ENCODE peak calls at places on chromosome 12, in four cellular contexts. One of them, this sample, is unnamed. For H3K27me3, the result is how much of the 10 kb centered on the place peaks cover.

GRCh38 chr12:108454539-108455139 is 60.4 kb upstream of the FICD start:
- DNase-seq in HCT116: no peak
- DNase-seq in body of pancreas: no peak
- DNase-seq in testis: no peak
- DNase-seq in this sample: no peak

GRCh38 chr12:84632556-84632955 is 280.0 kb downstream of the SLC6A15 start:
- DNase-seq in HCT116: no peak
- DNase-seq in testis: no peak
- DNase-seq in body of pancreas: no peak
- DNase-seq in this sample: no peak

GRCh38 chr12:75831413-75831812 is 200.2 kb downstream of the PHLDA1 start:
- DNase-seq in testis: no peak
- DNase-seq in body of pancreas: no peak
- DNase-seq in HCT116: no peak
- DNase-seq in this sample: no peak

GRCh38 chr12:82527165-82527780 is 159.4 kb upstream of the TMTC2 start:
- DNase-seq in HCT116: peak
- DNase-seq in body of pancreas: peak
- DNase-seq in testis: peak
- DNase-seq in this sample: peak

GRCh38 chr12:39157696-39158342 is 252.4 kb upstream of the CPNE8 start:
- DNase-seq in body of pancreas: peak
- DNase-seq in HCT116: no peak
- DNase-seq in testis: peak
- DNase-seq in this sample: peak

GRCh38 chr12:67222302-67222701 is 46.9 kb upstream of the CAND1 start:
- DNase-seq in testis: peak
- DNase-seq in HCT116: peak
- DNase-seq in body of pancreas: peak
- DNase-seq in this sample: peak

GRCh38 chr12:120640840-120641833 is 711 bp downstream of the CABP1 start:
- DNase-seq in testis: peak
- DNase-seq in body of pancreas: peak
- DNase-seq in HCT116: no peak
- DNase-seq in this sample: peak

GRCh38 chr12:8081228-8081920 is 700 bp upstream of the NECAP1 start:
- DNase-seq in body of pancreas: peak
- DNase-seq in testis: peak
- DNase-seq in HCT116: no peak
- DNase-seq in this sample: peak

GRCh38 chr12:26188641-26189040 is 6.7 kb upstream of the SSPN start:
- DNase-seq in body of pancreas: no peak
- DNase-seq in HCT116: no peak
- DNase-seq in testis: no peak
- DNase-seq in this sample: no peak

GRCh38 chr12:70258605-70259403 is 15.6 kb downstream of the CNOT2 start:
- DNase-seq in HCT116: no peak
- DNase-seq in body of pancreas: no peak
- DNase-seq in testis: no peak
- DNase-seq in this sample: no peak

GRCh38 chr12:71191509-71192196 is 33.9 kb upstream of the TSPAN8 start:
- DNase-seq in body of pancreas: no peak
- DNase-seq in testis: no peak
- DNase-seq in HCT116: no peak
- DNase-seq in this sample: no peak

GRCh38 chr12:124543052-124543590 is 24.3 kb downstream of the NCOR2 start:
- DNase-seq in testis: no peak
- DNase-seq in HCT116: no peak
- DNase-seq in body of pancreas: no peak
- DNase-seq in this sample: no peak

GRCh38 chr12:28378749-28379148 is 188.5 kb downstream of the CCDC91 start:
- DNase-seq in body of pancreas: no peak
- DNase-seq in HCT116: no peak
- DNase-seq in testis: no peak
- DNase-seq in this sample: no peak

GRCh38 chr12:54853933-54854538 is at the start of gene MUCL1:
- DNase-seq in body of pancreas: peak
- DNase-seq in testis: peak
- DNase-seq in HCT116: peak
- DNase-seq in this sample: peak

GRCh38 chr12:1583421-1584078 is 10.8 kb downstream of the FBXL14 start:
- DNase-seq in HCT116: peak
- DNase-seq in body of pancreas: peak
- DNase-seq in testis: peak
- DNase-seq in this sample: peak

GRCh38 chr12:107393043-107393725 is 292.4 kb upstream of the PWP1 start:
- DNase-seq in HCT116: no peak
- DNase-seq in testis: no peak
- DNase-seq in body of pancreas: no peak
- DNase-seq in this sample: no peak

GRCh38 chr12:80761818-80762217 is 45.1 kb downstream of the MYF5 start:
- DNase-seq in testis: no peak
- DNase-seq in HCT116: no peak
- DNase-seq in body of pancreas: no peak
- DNase-seq in this sample: no peak

GRCh38 chr12:63942464-63943241 is 98.2 kb downstream of the SRGAP1 start:
- DNase-seq in testis: no peak
- DNase-seq in body of pancreas: no peak
- DNase-seq in HCT116: no peak
- DNase-seq in this sample: no peak

GRCh38 chr12:2794261-2794735 is 472 bp upstream of the FKBP4 start:
- DNase-seq in testis: peak
- DNase-seq in HCT116: no peak
- DNase-seq in body of pancreas: no peak
- DNase-seq in this sample: peak

GRCh38 chr12:79250186-79250585 is 385.6 kb downstream of the SYT1 start:
- DNase-seq in testis: no peak
- DNase-seq in body of pancreas: no peak
- DNase-seq in HCT116: no peak
- DNase-seq in this sample: no peak

GRCh38 chr12:111766608-111767361 is at the start of gene ALDH2:
- DNase-seq in body of pancreas: peak
- DNase-seq in testis: peak
- DNase-seq in HCT116: peak
- DNase-seq in this sample: peak

GRCh38 chr12:51389302-51389999 is 1.8 kb downstream of the GALNT6 start:
- DNase-seq in body of pancreas: no peak
- DNase-seq in testis: no peak
- DNase-seq in HCT116: no peak
- DNase-seq in this sample: no peak

GRCh38 chr12:3168775-3169221 is 91.6 kb downstream of the TSPAN9 start:
- DNase-seq in testis: no peak
- DNase-seq in body of pancreas: peak
- DNase-seq in HCT116: peak
- DNase-seq in this sample: no peak

GRCh38 chr12:73678335-73678734 is 859.3 kb upstream of the ATXN7L3B start:
- DNase-seq in HCT116: no peak
- DNase-seq in body of pancreas: no peak
- DNase-seq in testis: no peak
- DNase-seq in this sample: no peak

GRCh38 chr12:2092890-2093289 is 40.1 kb downstream of the CACNA1C start:
- DNase-seq in HCT116: no peak
- DNase-seq in testis: no peak
- DNase-seq in body of pancreas: no peak
- DNase-seq in this sample: no peak

GRCh38 chr12:31803306-31804184 is 74.7 kb upstream of the AMN1 start:
- DNase-seq in body of pancreas: no peak
- DNase-seq in testis: no peak
- DNase-seq in HCT116: no peak
- DNase-seq in this sample: no peak

GRCh38 chr12:105915997-105916697 is 222.6 kb downstream of the NUAK1 start:
- DNase-seq in HCT116: no peak
- DNase-seq in testis: no peak
- DNase-seq in body of pancreas: no peak
- DNase-seq in this sample: no peak

GRCh38 chr12:85423947-85424346 is 143.9 kb downstream of the ALX1 start:
- DNase-seq in body of pancreas: no peak
- DNase-seq in testis: no peak
- DNase-seq in HCT116: no peak
- DNase-seq in this sample: no peak

DNA sequence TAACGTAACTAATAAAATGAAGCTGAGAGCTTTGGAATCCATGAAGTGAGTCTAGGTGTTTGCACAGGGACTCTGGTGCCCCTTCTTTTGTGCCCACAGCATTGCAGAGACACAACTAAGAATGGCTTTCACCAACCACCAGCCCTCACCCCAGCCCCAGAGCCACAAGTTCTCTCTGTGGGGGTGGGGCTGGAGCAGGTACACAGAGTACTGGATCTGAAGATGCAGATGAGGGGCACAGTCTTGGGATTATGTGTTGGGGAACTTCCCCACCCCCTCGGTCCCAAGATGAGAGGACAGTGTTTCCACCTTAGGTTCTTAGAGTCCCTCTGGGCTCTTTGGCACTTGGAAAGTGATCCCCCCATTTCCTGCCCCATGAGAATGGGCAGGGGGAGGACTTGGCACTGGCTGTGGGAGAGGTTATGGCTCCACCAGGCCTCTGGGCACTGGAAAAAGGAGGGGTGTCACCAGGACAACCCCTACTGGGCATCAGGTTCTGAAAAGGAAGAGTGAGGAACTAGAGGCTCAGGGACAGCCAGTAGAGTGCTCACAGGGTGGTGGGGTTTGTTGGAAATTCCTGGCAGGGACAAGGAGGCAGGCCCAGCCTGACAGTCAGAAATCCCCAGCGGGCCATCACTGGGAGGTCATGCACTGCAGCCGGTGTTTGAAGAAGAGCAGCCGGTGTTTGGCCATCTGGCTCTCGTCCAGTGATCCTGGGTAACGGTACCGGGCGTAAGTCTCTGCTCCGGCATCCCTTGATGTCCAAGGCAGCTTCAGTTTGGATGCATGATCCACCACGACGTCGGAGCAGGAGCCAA is 6.7 kb downstream of the B4GALNT1 start:
- DNase-seq in testis: no peak
- DNase-seq in body of pancreas: no peak
- DNase-seq in HCT116: no peak
- DNase-seq in this sample: no peak
- H3K27me3 ChIP-seq in testis: under half
- H3K27me3 ChIP-seq in body of pancreas: under half
- H3K27me3 ChIP-seq in HCT116: under half
- H3K27me3 ChIP-seq in this sample: under half

GRCh38 chr12:5329118-5329517 is 102.8 kb upstream of the NTF3 start:
- DNase-seq in body of pancreas: no peak
- DNase-seq in testis: no peak
- DNase-seq in HCT116: no peak
- DNase-seq in this sample: no peak

GRCh38 chr12:5332521-5332920 is 99.4 kb upstream of the NTF3 start:
- DNase-seq in HCT116: no peak
- DNase-seq in testis: no peak
- DNase-seq in body of pancreas: no peak
- DNase-seq in this sample: no peak

GRCh38 chr12:5333096-5333495 is 98.8 kb upstream of the NTF3 start:
- DNase-seq in testis: peak
- DNase-seq in HCT116: no peak
- DNase-seq in body of pancreas: no peak
- DNase-seq in this sample: no peak

GRCh38 chr12:5328669-5329068 is 103.2 kb upstream of the NTF3 start:
- DNase-seq in testis: no peak
- DNase-seq in HCT116: no peak
- DNase-seq in body of pancreas: no peak
- DNase-seq in this sample: no peak
- H3K27ac ChIP-seq in testis: no peak
- H3K27ac ChIP-seq in HCT116: no peak
- H3K27ac ChIP-seq in body of pancreas: no peak
- H3K27ac ChIP-seq in this sample: no peak

GRCh38 chr12:96192926-96193573 is 1.1 kb upstream of the ELK3 start:
- DNase-seq in body of pancreas: no peak
- DNase-seq in testis: no peak
- DNase-seq in HCT116: no peak
- DNase-seq in this sample: no peak

GRCh38 chr12:96194572-96194889 is 356 bp downstream of the ELK3 start:
- DNase-seq in testis: no peak
- DNase-seq in body of pancreas: no peak
- DNase-seq in HCT116: no peak
- DNase-seq in this sample: no peak

GRCh38 chr12:96195845-96196451 is 1.8 kb downstream of the ELK3 start:
- DNase-seq in HCT116: no peak
- DNase-seq in testis: no peak
- DNase-seq in body of pancreas: no peak
- DNase-seq in this sample: no peak

GRCh38 chr12:96194901-96195844 is 998 bp downstream of the ELK3 start:
- DNase-seq in testis: peak
- DNase-seq in body of pancreas: peak
- DNase-seq in HCT116: peak
- DNase-seq in this sample: peak

DNA sequence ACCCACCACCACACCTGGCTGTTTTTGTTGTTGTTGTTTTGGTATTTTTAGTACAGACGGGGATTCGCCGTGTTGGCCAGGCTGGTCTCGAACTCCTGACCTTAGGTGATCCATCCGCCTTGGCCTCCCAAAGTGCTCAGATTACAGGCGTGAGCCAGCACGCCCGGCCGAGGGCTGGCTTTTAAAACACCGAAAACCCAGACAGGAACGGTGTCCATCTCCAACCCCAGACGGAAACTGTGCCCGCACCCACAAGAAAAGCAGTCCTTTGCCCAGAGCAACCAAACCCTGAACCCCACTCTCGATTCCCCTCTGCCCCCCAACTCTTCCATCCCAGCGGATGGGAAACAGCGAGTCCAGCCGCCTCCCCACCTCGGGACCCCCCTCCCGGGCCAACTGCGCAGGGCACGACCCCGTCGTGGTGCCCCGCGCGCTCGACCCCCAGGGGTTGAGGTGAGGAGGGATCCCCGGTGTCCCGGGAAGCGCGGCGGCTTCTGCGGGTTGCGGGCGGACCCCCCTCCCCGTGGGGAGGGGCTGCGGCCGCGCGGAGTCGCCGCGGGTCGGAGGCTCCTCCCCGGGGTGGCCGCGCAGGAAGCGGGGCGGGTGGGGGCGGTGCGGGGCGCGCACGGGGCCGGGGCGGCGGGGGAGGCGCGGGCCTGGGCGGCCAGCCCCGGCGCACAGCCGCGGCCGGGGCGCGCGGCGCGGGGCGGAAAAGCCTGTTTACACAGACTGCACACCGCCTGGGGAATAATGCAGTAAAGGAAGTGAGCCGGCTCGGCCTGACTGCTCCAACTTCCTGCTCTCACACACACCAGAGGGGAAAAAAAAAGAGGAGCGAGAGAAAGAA is at the start of gene ELK3:
- DNase-seq in testis: peak
- DNase-seq in HCT116: no peak
- DNase-seq in body of pancreas: peak
- DNase-seq in this sample: peak
- TF ChIP-seq POLR2A in testis: no peak
- TF ChIP-seq POLR2A in HCT116: no peak
- TF ChIP-seq POLR2A in body of pancreas: peak
- TF ChIP-seq POLR2A in this sample: no peak

DNA sequence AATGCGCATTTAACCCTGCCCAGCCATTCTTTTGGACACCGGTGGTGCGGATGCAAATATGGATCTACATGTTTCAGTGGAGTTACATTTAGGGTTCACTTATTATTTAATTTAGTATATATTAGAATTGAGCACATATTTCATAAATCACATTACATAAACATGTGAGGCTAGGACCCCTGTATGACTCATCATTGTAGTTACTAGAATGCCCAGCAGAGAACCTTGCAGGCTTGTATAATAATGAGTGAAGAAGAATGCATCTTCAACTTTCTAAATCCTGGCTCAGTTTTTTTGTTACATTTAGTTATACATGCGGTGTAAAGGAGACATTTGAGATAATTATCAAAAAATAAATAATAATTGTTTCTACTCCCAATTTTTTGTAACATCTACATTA is 369.0 kb downstream of the ATP23 start:
- DNase-seq in testis: no peak
- DNase-seq in HCT116: no peak
- DNase-seq in body of pancreas: no peak
- DNase-seq in this sample: no peak
- H3K27me3 ChIP-seq in testis: under half
- H3K27me3 ChIP-seq in HCT116: under half
- H3K27me3 ChIP-seq in body of pancreas: under half
- H3K27me3 ChIP-seq in this sample: under half